ENCODE peak calls at places on chromosome 6, in seven cellular contexts. One of them, this sample, is unnamed.

GRCh38 chr6:110537208-110538123 is 61.1 kb upstream of the SLC22A16 start:
- DNase-seq in fibroblast of lung: peak; percentile 96
- DNase-seq in body of pancreas: no peak
- DNase-seq in sigmoid colon: no peak
- DNase-seq in Peyer's patch: no peak
- DNase-seq in tibial nerve: no peak
- DNase-seq in left ventricle myocardium inferior: no peak
- DNase-seq in this sample: no peak

GRCh38 chr6:21707527-21707926 is 114.0 kb downstream of the SOX4 start:
- DNase-seq in fibroblast of lung: no peak
- DNase-seq in body of pancreas: no peak
- DNase-seq in sigmoid colon: no peak
- DNase-seq in Peyer's patch: no peak
- DNase-seq in tibial nerve: no peak
- DNase-seq in left ventricle myocardium inferior: no peak
- DNase-seq in this sample: no peak

GRCh38 chr6:117906454-117906904 is 585 bp upstream of the SLC35F1 start:
- DNase-seq in fibroblast of lung: no peak
- DNase-seq in body of pancreas: no peak
- DNase-seq in sigmoid colon: no peak
- DNase-seq in Peyer's patch: no peak
- DNase-seq in tibial nerve: no peak
- DNase-seq in left ventricle myocardium inferior: no peak
- DNase-seq in this sample: no peak

GRCh38 chr6:110018486-110018885 is 40.4 kb downstream of the GPR6 start:
- DNase-seq in fibroblast of lung: no peak
- DNase-seq in body of pancreas: no peak
- DNase-seq in sigmoid colon: no peak
- DNase-seq in Peyer's patch: no peak
- DNase-seq in tibial nerve: no peak
- DNase-seq in left ventricle myocardium inferior: no peak
- DNase-seq in this sample: no peak

GRCh38 chr6:139250296-139251274 is 41.2 kb downstream of the TXLNB start:
- DNase-seq in fibroblast of lung: peak; percentile 49
- DNase-seq in body of pancreas: peak; percentile 65
- DNase-seq in sigmoid colon: no peak
- DNase-seq in Peyer's patch: peak; percentile 69
- DNase-seq in tibial nerve: no peak
- DNase-seq in left ventricle myocardium inferior: peak; percentile 52
- DNase-seq in this sample: peak; percentile 82

GRCh38 chr6:56043761-56044160 is 168.4 kb upstream of the BMP5 start:
- DNase-seq in fibroblast of lung: no peak
- DNase-seq in body of pancreas: no peak
- DNase-seq in sigmoid colon: no peak
- DNase-seq in Peyer's patch: no peak
- DNase-seq in tibial nerve: no peak
- DNase-seq in left ventricle myocardium inferior: no peak
- DNase-seq in this sample: no peak

GRCh38 chr6:121055572-121056163 is 278.6 kb downstream of the TBC1D32 start:
- DNase-seq in fibroblast of lung: peak; percentile 26
- DNase-seq in body of pancreas: no peak
- DNase-seq in sigmoid colon: no peak
- DNase-seq in Peyer's patch: no peak
- DNase-seq in tibial nerve: no peak
- DNase-seq in left ventricle myocardium inferior: no peak
- DNase-seq in this sample: no peak

GRCh38 chr6:136163260-136163659 is 86.9 kb downstream of the MTFR2 start:
- DNase-seq in fibroblast of lung: no peak
- DNase-seq in body of pancreas: no peak
- DNase-seq in sigmoid colon: no peak
- DNase-seq in Peyer's patch: no peak
- DNase-seq in tibial nerve: no peak
- DNase-seq in left ventricle myocardium inferior: no peak
- DNase-seq in this sample: no peak

GRCh38 chr6:44453146-44453545 is 65.6 kb downstream of the CDC5L start:
- DNase-seq in fibroblast of lung: no peak
- DNase-seq in body of pancreas: no peak
- DNase-seq in sigmoid colon: no peak
- DNase-seq in Peyer's patch: no peak
- DNase-seq in tibial nerve: no peak
- DNase-seq in left ventricle myocardium inferior: no peak
- DNase-seq in this sample: no peak

GRCh38 chr6:64224819-64225218 is 589.2 kb downstream of the PHF3 start:
- DNase-seq in fibroblast of lung: no peak
- DNase-seq in body of pancreas: peak; percentile 23
- DNase-seq in sigmoid colon: no peak
- DNase-seq in Peyer's patch: no peak
- DNase-seq in tibial nerve: no peak
- DNase-seq in left ventricle myocardium inferior: peak; percentile 46
- DNase-seq in this sample: peak; percentile 17

GRCh38 chr6:90508753-90509152 is 78.1 kb downstream of the MAP3K7 start:
- DNase-seq in fibroblast of lung: no peak
- DNase-seq in body of pancreas: no peak
- DNase-seq in sigmoid colon: no peak
- DNase-seq in Peyer's patch: no peak
- DNase-seq in tibial nerve: no peak
- DNase-seq in left ventricle myocardium inferior: no peak
- DNase-seq in this sample: no peak

GRCh38 chr6:168035098-168035660 is 37.7 kb downstream of the KIF25 start:
- DNase-seq in fibroblast of lung: peak; percentile 83
- DNase-seq in body of pancreas: peak; percentile 42
- DNase-seq in sigmoid colon: peak; percentile 81
- DNase-seq in Peyer's patch: no peak
- DNase-seq in tibial nerve: no peak
- DNase-seq in left ventricle myocardium inferior: peak; percentile 78
- DNase-seq in this sample: no peak

GRCh38 chr6:41232667-41233066 is 4.5 kb downstream of the TREML4 start:
- DNase-seq in fibroblast of lung: no peak
- DNase-seq in body of pancreas: no peak
- DNase-seq in sigmoid colon: no peak
- DNase-seq in Peyer's patch: no peak
- DNase-seq in tibial nerve: no peak
- DNase-seq in left ventricle myocardium inferior: no peak
- DNase-seq in this sample: no peak

GRCh38 chr6:6218246-6219085 is 102.0 kb downstream of the F13A1 start:
- DNase-seq in fibroblast of lung: no peak
- DNase-seq in body of pancreas: no peak
- DNase-seq in sigmoid colon: no peak
- DNase-seq in Peyer's patch: no peak
- DNase-seq in tibial nerve: no peak
- DNase-seq in left ventricle myocardium inferior: no peak
- DNase-seq in this sample: no peak

GRCh38 chr6:13927203-13927602 is 2.5 kb downstream of the RNF182 start:
- DNase-seq in fibroblast of lung: no peak
- DNase-seq in body of pancreas: no peak
- DNase-seq in sigmoid colon: no peak
- DNase-seq in Peyer's patch: no peak
- DNase-seq in tibial nerve: no peak
- DNase-seq in left ventricle myocardium inferior: no peak
- DNase-seq in this sample: no peak
- TF ChIP-seq CTCF in fibroblast of lung: no peak
- TF ChIP-seq CTCF in body of pancreas: no peak
- TF ChIP-seq CTCF in sigmoid colon: no peak
- TF ChIP-seq CTCF in Peyer's patch: no peak
- TF ChIP-seq CTCF in tibial nerve: no peak
- TF ChIP-seq CTCF in left ventricle myocardium inferior: no peak
- TF ChIP-seq CTCF in this sample: no peak

GRCh38 chr6:154411076-154411475 is 54.5 kb upstream of the IPCEF1 start:
- DNase-seq in fibroblast of lung: peak; percentile 49
- DNase-seq in body of pancreas: no peak
- DNase-seq in sigmoid colon: no peak
- DNase-seq in Peyer's patch: no peak
- DNase-seq in tibial nerve: no peak
- DNase-seq in left ventricle myocardium inferior: no peak
- DNase-seq in this sample: no peak

GRCh38 chr6:154407440-154407839 is 50.8 kb upstream of the IPCEF1 start:
- DNase-seq in fibroblast of lung: no peak
- DNase-seq in body of pancreas: no peak
- DNase-seq in sigmoid colon: no peak
- DNase-seq in Peyer's patch: no peak
- DNase-seq in tibial nerve: no peak
- DNase-seq in left ventricle myocardium inferior: no peak
- DNase-seq in this sample: no peak

GRCh38 chr6:154410215-154410614 is 53.6 kb upstream of the IPCEF1 start:
- DNase-seq in fibroblast of lung: no peak
- DNase-seq in body of pancreas: no peak
- DNase-seq in sigmoid colon: no peak
- DNase-seq in Peyer's patch: no peak
- DNase-seq in tibial nerve: no peak
- DNase-seq in left ventricle myocardium inferior: no peak
- DNase-seq in this sample: no peak

GRCh38 chr6:154410619-154411044 is 54.0 kb upstream of the IPCEF1 start:
- DNase-seq in fibroblast of lung: peak; percentile 99
- DNase-seq in body of pancreas: peak; percentile 30
- DNase-seq in sigmoid colon: peak; percentile 75
- DNase-seq in Peyer's patch: no peak
- DNase-seq in tibial nerve: peak; percentile 20
- DNase-seq in left ventricle myocardium inferior: no peak
- DNase-seq in this sample: no peak

DNA sequence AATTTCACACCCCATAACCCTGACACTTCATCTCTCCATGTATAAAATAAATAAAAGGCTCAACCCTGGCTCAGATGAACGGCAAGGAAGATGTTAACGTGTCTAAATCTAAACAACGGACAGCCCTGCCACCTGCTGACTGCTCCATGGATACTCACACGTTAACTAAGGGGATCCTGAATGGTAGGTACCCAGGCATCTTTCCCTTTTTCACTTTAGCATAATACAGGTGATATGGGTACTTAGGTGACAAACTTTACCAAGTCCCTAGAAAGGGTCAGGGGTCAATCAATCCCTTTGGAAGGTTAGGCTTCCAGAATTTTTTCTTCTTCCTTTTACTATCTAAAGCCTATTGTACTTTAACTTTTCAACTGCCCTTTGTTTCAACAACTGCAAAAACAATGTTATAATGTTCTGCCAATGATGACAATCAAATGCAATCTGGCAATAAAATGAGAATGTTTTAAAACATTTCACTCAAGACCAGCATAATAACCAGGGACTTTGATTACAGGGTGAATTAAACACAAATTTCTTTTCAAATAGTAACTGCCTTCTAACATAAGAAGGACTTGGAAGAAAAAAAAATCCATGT is 52.4 kb upstream of the IPCEF1 start:
- DNase-seq in fibroblast of lung: peak; percentile 45
- DNase-seq in body of pancreas: no peak
- DNase-seq in sigmoid colon: no peak
- DNase-seq in Peyer's patch: no peak
- DNase-seq in tibial nerve: no peak
- DNase-seq in left ventricle myocardium inferior: no peak
- DNase-seq in this sample: no peak
- TF ChIP-seq CTCF in fibroblast of lung: peak; percentile 59
- TF ChIP-seq CTCF in body of pancreas: no peak
- TF ChIP-seq CTCF in sigmoid colon: peak; percentile 9
- TF ChIP-seq CTCF in Peyer's patch: peak; percentile 8
- TF ChIP-seq CTCF in tibial nerve: peak; percentile 11
- TF ChIP-seq CTCF in left ventricle myocardium inferior: peak; percentile 54
- TF ChIP-seq CTCF in this sample: no peak

GRCh38 chr6:912871-913663 is 220.1 kb upstream of the EXOC2 start:
- DNase-seq in fibroblast of lung: no peak
- DNase-seq in body of pancreas: peak; percentile 71
- DNase-seq in sigmoid colon: no peak
- DNase-seq in Peyer's patch: no peak
- DNase-seq in tibial nerve: no peak
- DNase-seq in left ventricle myocardium inferior: no peak
- DNase-seq in this sample: peak; percentile 44
- TF ChIP-seq CTCF in fibroblast of lung: peak; percentile 82
- TF ChIP-seq CTCF in body of pancreas: peak; percentile 41
- TF ChIP-seq CTCF in sigmoid colon: no peak
- TF ChIP-seq CTCF in Peyer's patch: peak; percentile 29
- TF ChIP-seq CTCF in tibial nerve: no peak
- TF ChIP-seq CTCF in left ventricle myocardium inferior: peak; percentile 50
- TF ChIP-seq CTCF in this sample: no peak

DNA sequence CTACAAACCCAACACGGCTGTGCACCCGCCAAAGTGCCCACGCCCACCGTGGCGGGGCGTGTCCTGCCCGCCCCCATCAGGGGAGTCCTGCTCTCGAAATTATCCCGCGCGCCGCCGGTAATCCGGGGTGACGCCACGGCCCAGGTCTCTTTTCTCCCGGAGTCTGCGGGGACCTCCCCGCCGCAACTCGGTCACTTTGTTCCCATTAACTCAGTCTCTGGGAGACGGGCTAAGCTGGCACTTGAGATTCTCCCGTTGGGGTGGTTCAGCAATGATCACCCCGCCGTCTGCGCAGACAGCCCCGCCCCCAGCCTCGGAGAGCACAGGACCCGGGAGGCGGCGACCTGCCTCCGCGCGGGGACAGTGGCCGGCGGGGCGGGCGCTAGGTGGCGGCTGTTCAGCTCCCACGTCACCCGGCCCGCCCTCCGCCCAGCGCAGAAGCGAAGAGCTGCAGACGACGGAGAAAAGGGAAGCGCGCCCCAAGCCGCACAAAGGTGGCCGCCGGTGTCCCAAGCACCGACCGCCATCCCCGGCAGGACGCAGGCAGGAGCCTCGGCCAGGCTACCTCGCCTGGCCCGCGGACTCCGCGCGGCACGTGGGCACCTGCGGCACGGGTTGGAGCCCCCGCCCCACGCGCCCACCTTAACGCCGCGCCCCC is 31.5 kb downstream of the SF3B5 start:
- DNase-seq in fibroblast of lung: peak; percentile 19
- DNase-seq in body of pancreas: peak; percentile 95
- DNase-seq in sigmoid colon: peak; percentile 82
- DNase-seq in Peyer's patch: peak; percentile 97
- DNase-seq in tibial nerve: peak; percentile 56
- DNase-seq in left ventricle myocardium inferior: peak; percentile 85
- DNase-seq in this sample: peak; percentile 82
- TF ChIP-seq CTCF in fibroblast of lung: no peak
- TF ChIP-seq CTCF in body of pancreas: no peak
- TF ChIP-seq CTCF in sigmoid colon: no peak
- TF ChIP-seq CTCF in Peyer's patch: peak; percentile 47
- TF ChIP-seq CTCF in tibial nerve: no peak
- TF ChIP-seq CTCF in left ventricle myocardium inferior: peak; percentile 48
- TF ChIP-seq CTCF in this sample: no peak

GRCh38 chr6:137707590-137708360 is 159.3 kb upstream of the TNFAIP3 start:
- DNase-seq in fibroblast of lung: peak; percentile 81
- DNase-seq in body of pancreas: peak; percentile 59
- DNase-seq in sigmoid colon: peak; percentile 85
- DNase-seq in Peyer's patch: peak; percentile 76
- DNase-seq in tibial nerve: peak; percentile 38
- DNase-seq in left ventricle myocardium inferior: peak; percentile 25
- DNase-seq in this sample: peak; percentile 20
- TF ChIP-seq CTCF in fibroblast of lung: peak; percentile 72
- TF ChIP-seq CTCF in body of pancreas: peak; percentile 50
- TF ChIP-seq CTCF in sigmoid colon: peak; percentile 78
- TF ChIP-seq CTCF in Peyer's patch: peak; percentile 92
- TF ChIP-seq CTCF in tibial nerve: peak; percentile 63
- TF ChIP-seq CTCF in left ventricle myocardium inferior: peak; percentile 82
- TF ChIP-seq CTCF in this sample: peak; percentile 72